ENCODE peak calls at places on chromosomes 11 and 22, in eight cellular contexts. E is HCT116, V is A549, A is tibial artery, M is neural progenitor cell, H is right lobe of liver, I is dorsolateral prefrontal cortex, R is lower lobe of right lung. F is an unnamed sample.

GRCh38 chr11:115737875-115738274 is 233.7 kb upstream of the CADM1 start:
- DNase-seq in A (no peak), V (no peak), H (no peak), R (no peak), M (no peak), E (no peak), I (no peak), F (no peak)

GRCh38 chr11:116712428-116712827 is 60.4 kb downstream of the BUD13 start:
- DNase-seq in H (no peak), R (no peak), M (no peak), E (no peak), V (no peak), A (no peak), I (no peak), F (no peak)

GRCh38 chr22:20102203-20102780 is 13.6 kb upstream of the RANBP1 start:
- DNase-seq in H (peak), R (no peak), M (no peak), E (no peak), I (no peak), V (no peak), A (no peak), F (no peak)

GRCh38 chr11:93857413-93858185 is 7.2 kb upstream of the VSTM5 start:
- DNase-seq in V (no peak), H (no peak), M (no peak), R (no peak), I (no peak), E (no peak), A (no peak), F (peak)

GRCh38 chr11:10742460-10743208 is 8.4 kb upstream of the CTR9 start:
- DNase-seq in R (no peak), M (no peak), H (no peak), I (no peak), V (no peak), A (no peak), E (no peak), F (no peak)

GRCh38 chr22:30371981-30372380 is 15.2 kb downstream of the CCDC157 start:
- DNase-seq in E (no peak), M (no peak), H (no peak), V (no peak), I (no peak), R (no peak), A (no peak), F (no peak)

GRCh38 chr11:115613986-115614625 is 109.9 kb upstream of the CADM1 start:
- DNase-seq in V (peak), I (no peak), M (no peak), H (no peak), R (no peak), E (no peak), A (no peak), F (no peak)

GRCh38 chr22:36368359-36368983 is 19.3 kb downstream of the MYH9 start:
- DNase-seq in H (no peak), I (no peak), E (no peak), R (no peak), A (no peak), M (peak), V (no peak), F (no peak)

GRCh38 chr22:28408702-28409101 is 270.9 kb downstream of the TTC28 start:
- DNase-seq in R (no peak), A (no peak), V (no peak), M (no peak), E (no peak), H (no peak), I (no peak), F (no peak)

GRCh38 chr11:126415669-126416420 is 60.4 kb downstream of the ST3GAL4 start:
- DNase-seq in M (no peak), E (no peak), H (no peak), A (peak), V (no peak), R (peak), I (peak), F (peak)

GRCh38 chr11:108241370-108242037 is 18.6 kb downstream of the ATM start:
- DNase-seq in R (no peak), I (no peak), V (no peak), M (no peak), H (no peak), A (no peak), E (no peak), F (no peak)

GRCh38 chr11:121521145-121522042 is 68.6 kb upstream of the SORL1-AS1 start:
- DNase-seq in I (no peak), E (no peak), V (no peak), R (no peak), M (no peak), A (no peak), H (no peak), F (no peak)

GRCh38 chr11:66365711-66366619 is 5.6 kb downstream of the SLC29A2 start:
- DNase-seq in A (no peak), R (no peak), H (no peak), E (no peak), V (no peak), I (no peak), M (no peak), F (no peak)

GRCh38 chr11:61803889-61804647 is 11.4 kb downstream of the FEN1 start:
- DNase-seq in E (no peak), R (no peak), V (no peak), M (no peak), A (no peak), H (peak), I (no peak), F (no peak)

GRCh38 chr11:122863704-122864326 is 18.7 kb upstream of the JHY start:
- DNase-seq in V (peak), E (peak), A (peak), R (no peak), I (peak), M (peak), H (no peak), F (no peak)

GRCh38 chr11:65501530-65502273 is 2.9 kb downstream of the MALAT1 start:
- DNase-seq in V (no peak), M (no peak), R (no peak), A (peak), I (no peak), E (no peak), H (peak), F (no peak)

GRCh38 chr11:63840356-63841060 is 1.6 kb downstream of the MARK2 start:
- DNase-seq in E (no peak), A (no peak), M (no peak), V (no peak), R (no peak), I (no peak), H (no peak), F (no peak)

GRCh38 chr22:17842386-17842785 is 68.1 kb upstream of the BID start:
- DNase-seq in E (no peak), I (no peak), V (no peak), R (no peak), M (no peak), H (peak), A (no peak), F (no peak)

GRCh38 chr22:50150161-50151129 is 20.1 kb upstream of the PANX2 start:
- DNase-seq in H (no peak), R (no peak), M (no peak), A (no peak), E (no peak), V (no peak), I (no peak), F (no peak)

GRCh38 chr22:50157976-50158375 is 12.6 kb upstream of the PANX2 start:
- DNase-seq in V (no peak), E (no peak), R (peak), A (no peak), I (no peak), M (no peak), H (no peak), F (no peak)

GRCh38 chr22:50059185-50059880 is 1.2 kb upstream of the TTLL8 start:
- DNase-seq in H (peak), I (no peak), V (peak), A (no peak), R (no peak), E (no peak), M (peak), F (no peak)

GRCh38 chr11:134414772-134415765 is 3.0 kb upstream of the B3GAT1 start:
- DNase-seq in V (no peak), M (peak), R (no peak), I (peak), H (no peak), A (no peak), E (no peak), F (no peak)

GRCh38 chr11:119991669-119992068 is 146.2 kb downstream of the TRIM29 start:
- DNase-seq in A (no peak), M (no peak), V (no peak), I (no peak), R (no peak), H (no peak), E (no peak), F (no peak)

GRCh38 chr11:11420512-11420911 is 67.5 kb upstream of the CSNK2A3 start:
- DNase-seq in V (no peak), H (no peak), I (no peak), A (no peak), M (no peak), E (no peak), R (no peak), F (no peak)

GRCh38 chr11:128662960-128663359 is 30.9 kb upstream of the FLI1 start:
- DNase-seq in R (no peak), M (peak), A (no peak), V (no peak), I (no peak), H (no peak), E (no peak), F (no peak)

GRCh38 chr11:59556883-59557205 is 45.5 kb downstream of the OR4D9 start:
- DNase-seq in A (no peak), R (no peak), H (no peak), V (no peak), I (no peak), E (no peak), M (peak), F (no peak)

DNA sequence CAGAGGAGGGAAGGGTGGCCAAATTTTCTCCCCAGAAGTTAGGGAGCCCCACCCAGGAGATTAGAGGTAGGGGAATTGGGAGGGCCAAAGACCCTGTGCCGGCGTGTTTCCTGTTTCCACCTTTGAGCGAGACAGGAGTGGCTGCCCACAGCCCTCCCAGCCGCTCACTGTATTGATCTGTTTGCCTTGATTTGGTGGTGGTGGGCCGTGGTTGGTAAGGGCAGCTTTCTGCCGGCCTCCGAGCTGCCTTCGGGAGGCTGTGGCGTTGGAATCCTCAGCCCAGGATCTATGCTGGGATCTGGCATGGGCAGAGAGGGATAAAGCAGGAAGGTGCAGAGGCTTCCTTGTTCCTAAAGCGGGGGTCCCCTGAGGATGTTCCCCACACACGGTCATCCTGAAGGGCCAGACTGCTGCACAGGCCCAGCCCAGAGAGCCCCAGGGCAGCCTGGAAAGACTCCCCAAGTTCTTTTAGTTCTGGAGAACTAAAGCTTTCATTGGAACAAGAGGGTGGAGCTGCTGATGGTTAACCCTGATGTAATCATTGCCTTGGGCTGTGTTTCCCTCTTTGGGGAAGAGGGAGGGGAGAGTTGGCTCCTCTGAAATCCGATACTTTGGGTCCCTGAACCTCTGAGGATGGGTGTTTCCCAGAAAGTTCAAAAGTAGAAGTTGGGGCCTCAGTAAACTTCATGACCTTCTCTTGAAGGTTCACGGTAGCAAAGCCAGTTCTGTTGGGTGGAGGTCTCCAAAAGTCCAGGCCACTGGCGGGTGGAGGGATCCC is 7.2 kb downstream of the FAM83F start:
- DNase-seq in V (no peak), A (no peak), M (no peak), E (no peak), R (no peak), I (no peak), H (no peak), F (no peak)
- H3K27ac ChIP-seq in V (no peak), A (no peak), M (no peak), E (no peak), R (no peak), I (no peak), H (no peak), F (no peak)

DNA sequence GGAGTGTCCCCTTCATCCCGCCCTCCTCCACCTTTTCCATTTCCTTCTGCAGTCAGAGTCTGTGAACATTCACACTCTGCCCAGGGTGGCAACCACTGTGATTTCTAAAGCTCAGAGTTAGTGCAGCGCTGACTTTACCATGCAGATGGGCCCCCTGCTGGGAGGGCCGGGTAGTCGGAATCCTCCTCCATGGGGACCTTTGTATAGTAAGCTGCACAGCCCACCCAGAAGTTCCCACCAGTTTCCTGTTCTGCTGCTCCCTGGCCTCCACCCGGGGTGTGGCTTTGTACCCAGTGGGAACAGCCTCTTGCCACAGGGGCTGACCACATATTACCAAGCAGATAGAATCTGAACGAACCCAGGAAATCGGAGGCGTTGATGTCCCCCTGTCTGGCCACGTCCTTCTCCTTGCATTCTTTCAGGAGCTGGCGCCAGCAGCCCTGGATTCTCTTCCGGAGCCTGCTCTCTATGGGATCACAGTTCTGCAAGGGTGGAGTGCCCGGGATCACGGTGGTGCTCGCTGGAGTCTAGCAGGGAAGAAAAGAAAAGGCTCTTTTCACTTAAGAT is 125.3 kb downstream of the MPPED1 start:
- DNase-seq in E (no peak), V (no peak), A (no peak), I (no peak), H (peak), R (no peak), M (no peak), F (no peak)
- TF ChIP-seq CTCF in E (peak), V (no peak), A (no peak), I (no peak), H (no peak), R (no peak), M (no peak), F (no peak)

GRCh38 chr11:34030386-34030785 is 21.1 kb upstream of the CAPRIN1 start:
- DNase-seq in E (no peak), I (no peak), H (no peak), M (no peak), V (no peak), A (no peak), R (no peak), F (no peak)
- H3K27ac ChIP-seq in E (no peak), I (no peak), H (no peak), M (no peak), V (no peak), A (no peak), R (no peak), F (no peak)

DNA sequence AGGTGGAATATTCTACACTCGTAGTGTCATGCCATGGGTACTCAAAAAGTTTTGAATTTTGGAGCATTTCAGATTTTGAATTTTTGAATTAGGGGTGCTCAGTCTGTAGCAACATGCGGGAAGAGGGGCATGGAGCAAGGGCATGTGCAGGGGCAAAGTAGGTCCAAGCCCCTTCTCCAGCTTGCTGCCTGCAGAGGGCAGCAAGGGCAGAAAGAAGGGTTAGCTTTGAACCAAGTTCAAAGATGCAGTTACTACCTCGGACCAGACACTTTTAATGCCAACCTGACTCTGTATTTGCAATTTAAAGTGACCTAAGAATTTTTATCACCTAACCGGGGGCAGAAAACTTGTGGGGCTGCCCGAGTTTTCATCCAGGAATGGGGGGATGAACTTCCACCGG is 68.2 kb downstream of the CD82 start:
- DNase-seq in R (no peak), E (no peak), H (no peak), I (no peak), M (no peak), V (no peak), A (no peak), F (peak)
- TF ChIP-seq CTCF in R (no peak), E (peak), H (no peak), I (peak), M (peak), V (peak), A (no peak), F (no peak)

DNA sequence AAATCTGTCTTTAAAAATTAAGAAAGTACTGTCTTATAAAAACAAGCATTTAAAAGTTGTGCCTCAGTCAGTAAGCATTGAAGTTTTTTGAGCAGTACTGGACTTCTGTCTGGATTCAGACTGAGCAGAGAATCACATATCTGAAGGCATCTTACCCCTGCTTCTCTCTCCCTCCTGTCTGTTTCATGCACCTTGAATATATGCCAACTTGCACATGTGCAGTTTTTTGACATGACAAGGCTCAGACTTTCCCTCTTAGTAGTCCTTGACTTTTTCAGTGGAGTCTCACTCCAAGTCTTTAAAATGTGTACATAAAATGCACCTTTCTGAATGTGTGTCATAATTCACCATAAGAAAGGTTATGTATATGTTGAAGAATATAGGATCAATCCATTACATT is 19.8 kb downstream of the SPECC1L start:
- DNase-seq in R (no peak), H (no peak), E (no peak), V (no peak), M (no peak), I (no peak), A (no peak), F (no peak)
- H3K27ac ChIP-seq in R (peak), H (peak), E (no peak), V (no peak), M (peak), I (no peak), A (peak), F (peak)

DNA sequence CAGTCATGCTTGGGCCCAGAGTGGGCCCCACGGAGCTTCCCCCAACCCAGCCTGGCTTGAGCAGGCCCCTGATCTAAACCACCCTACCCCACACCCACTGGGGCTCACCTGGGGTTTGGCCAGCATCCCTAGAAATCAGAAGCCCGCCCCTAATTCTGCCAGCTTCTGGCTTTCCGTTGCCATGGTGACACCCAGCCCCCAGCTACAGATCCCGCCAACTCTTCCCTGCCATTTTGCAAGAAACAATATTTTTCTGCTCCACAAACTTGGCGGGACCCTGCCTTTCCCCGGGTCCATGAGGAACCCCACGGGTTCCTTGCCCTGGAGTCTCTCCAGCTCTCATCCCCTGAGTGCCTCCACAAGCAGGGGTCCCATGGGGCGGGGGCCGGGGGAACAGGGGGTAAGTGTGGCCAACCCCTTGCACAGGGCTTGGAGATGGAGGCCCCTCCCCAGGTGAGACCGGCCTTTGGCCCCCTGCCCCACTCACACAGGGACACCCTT is 90.0 kb downstream of the CDKN1C start:
- DNase-seq in A (peak), I (no peak), M (no peak), V (no peak), H (peak), E (no peak), R (peak), F (peak)
- TF ChIP-seq CTCF in A (no peak), I (no peak), M (no peak), V (no peak), H (no peak), E (no peak), R (no peak), F (no peak)

GRCh38 chr22:32476286-32476685 is 1.7 kb downstream of the FBXO7 start:
- DNase-seq in H (no peak), A (no peak), E (no peak), M (no peak), V (no peak), R (no peak), I (no peak), F (no peak)

GRCh38 chr22:32480238-32480637 is 5.6 kb downstream of the FBXO7 start:
- DNase-seq in M (no peak), H (no peak), R (no peak), E (no peak), I (no peak), V (no peak), A (no peak), F (no peak)

GRCh38 chr22:32476804-32477203 is 2.2 kb downstream of the FBXO7 start:
- DNase-seq in H (no peak), E (no peak), V (no peak), M (no peak), R (no peak), A (no peak), I (no peak), F (no peak)

GRCh38 chr22:32477608-32478007 is 3.0 kb downstream of the FBXO7 start:
- DNase-seq in M (no peak), H (no peak), V (no peak), R (no peak), E (no peak), A (no peak), I (no peak), F (no peak)

GRCh38 chr22:32478994-32479393 is 4.4 kb downstream of the FBXO7 start:
- DNase-seq in A (no peak), H (no peak), V (no peak), E (no peak), M (no peak), R (no peak), I (no peak), F (no peak)
- H3K27ac ChIP-seq in A (no peak), H (no peak), V (no peak), E (no peak), M (no peak), R (no peak), I (no peak), F (no peak)

DNA sequence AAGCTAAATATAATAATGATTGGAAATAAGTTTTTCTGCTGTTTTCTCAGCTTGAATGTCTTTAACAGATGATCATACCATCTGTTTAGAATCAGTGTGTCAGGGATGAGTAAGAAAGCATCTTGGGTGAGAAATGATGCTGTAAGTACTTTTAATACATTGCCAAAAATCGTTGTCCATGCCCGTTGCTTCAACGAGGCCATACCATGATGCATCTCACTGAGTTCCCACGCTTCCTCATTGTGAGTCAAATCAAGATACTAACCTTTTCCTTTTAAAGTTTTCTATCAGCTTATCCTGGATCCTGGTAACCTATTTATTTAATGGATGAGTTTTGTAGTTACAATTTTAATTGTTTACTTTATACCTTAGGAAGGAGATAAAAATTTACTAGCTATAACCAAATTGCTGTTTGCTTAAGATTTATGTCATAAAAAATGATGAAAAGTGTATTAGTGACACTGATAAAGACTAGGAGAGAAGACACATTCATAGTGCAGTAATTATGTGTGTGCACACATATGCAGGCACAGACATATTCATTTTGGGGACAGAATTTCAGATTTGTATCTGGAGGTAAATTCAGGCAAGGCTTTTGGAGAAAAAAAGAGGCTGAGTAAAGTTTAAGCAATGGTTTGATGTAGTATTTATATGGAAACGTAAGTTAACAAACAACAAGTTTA is 154.8 kb downstream of the UVRAG start:
- DNase-seq in R (no peak), H (no peak), E (no peak), M (no peak), V (no peak), A (no peak), I (peak), F (no peak)
- TF ChIP-seq CTCF in R (no peak), H (no peak), E (no peak), M (no peak), V (no peak), A (no peak), I (no peak), F (no peak)

F was measured in right atrium auricular region.